ENCODE peak calls at places on chromosomes 5 and 9, in four cellular contexts. One of them, this sample, is unnamed.

GRCh38 chr5:104061707-104062106 is 499.1 kb upstream of the NUDT12 start:
- DNase-seq in H1: no peak
- DNase-seq in H9: peak
- DNase-seq in IMR-90: no peak
- DNase-seq in this sample: no peak

GRCh38 chr9:16421534-16421933 is 448.9 kb downstream of the BNC2 start:
- DNase-seq in H1: no peak
- DNase-seq in IMR-90: peak
- DNase-seq in H9: peak
- DNase-seq in this sample: peak

GRCh38 chr5:107449369-107449768 is 221.4 kb downstream of the EFNA5 start:
- DNase-seq in H9: no peak
- DNase-seq in H1: no peak
- DNase-seq in IMR-90: no peak
- DNase-seq in this sample: no peak

GRCh38 chr9:124078641-124079040 is 67.1 kb downstream of the LHX2 start:
- DNase-seq in IMR-90: peak
- DNase-seq in H9: no peak
- DNase-seq in H1: no peak
- DNase-seq in this sample: peak

GRCh38 chr5:14216372-14216771 is 73.2 kb downstream of the TRIO start:
- DNase-seq in H1: no peak
- DNase-seq in IMR-90: peak
- DNase-seq in H9: no peak
- DNase-seq in this sample: no peak

GRCh38 chr5:35821513-35821912 is 35.2 kb upstream of the IL7R start:
- DNase-seq in IMR-90: no peak
- DNase-seq in H9: no peak
- DNase-seq in H1: no peak
- DNase-seq in this sample: no peak

GRCh38 chr9:18457498-18457897 is 16.5 kb upstream of the ADAMTSL1 start:
- DNase-seq in H1: no peak
- DNase-seq in IMR-90: peak
- DNase-seq in H9: no peak
- DNase-seq in this sample: no peak

GRCh38 chr9:2181794-2182193 is 166.6 kb downstream of the SMARCA2 start:
- DNase-seq in H9: peak
- DNase-seq in IMR-90: peak
- DNase-seq in H1: no peak
- DNase-seq in this sample: peak

GRCh38 chr5:15433709-15434108 is 66.3 kb upstream of the FBXL7 start:
- DNase-seq in H9: no peak
- DNase-seq in IMR-90: no peak
- DNase-seq in H1: no peak
- DNase-seq in this sample: no peak

GRCh38 chr5:452856-453710 is 10.1 kb downstream of the EXOC3 start:
- DNase-seq in H1: no peak
- DNase-seq in H9: peak
- DNase-seq in IMR-90: no peak
- DNase-seq in this sample: no peak

GRCh38 chr5:57441557-57441956 is 41.1 kb downstream of the ACTBL2 start:
- DNase-seq in IMR-90: peak
- DNase-seq in H9: no peak
- DNase-seq in H1: no peak
- DNase-seq in this sample: no peak

GRCh38 chr9:73807956-73808355 is 656.3 kb downstream of the ANXA1 start:
- DNase-seq in H9: no peak
- DNase-seq in H1: no peak
- DNase-seq in IMR-90: no peak
- DNase-seq in this sample: no peak

GRCh38 chr9:124008855-124009834 is 2.4 kb upstream of the LHX2 start:
- DNase-seq in H1: no peak
- DNase-seq in H9: peak
- DNase-seq in IMR-90: no peak
- DNase-seq in this sample: no peak

GRCh38 chr5:65830856-65831255 is 95.5 kb upstream of the ERBIN start:
- DNase-seq in H1: no peak
- DNase-seq in H9: no peak
- DNase-seq in IMR-90: no peak
- DNase-seq in this sample: peak

GRCh38 chr9:127194881-127195713 is 69.5 kb upstream of the GARNL3 start:
- DNase-seq in H9: peak
- DNase-seq in IMR-90: peak
- DNase-seq in H1: no peak
- DNase-seq in this sample: peak

GRCh38 chr5:158264264-158264663 is 405.3 kb upstream of the CLINT1 start:
- DNase-seq in IMR-90: no peak
- DNase-seq in H1: no peak
- DNase-seq in H9: no peak
- DNase-seq in this sample: no peak

GRCh38 chr5:59608745-59609144 is 284.8 kb downstream of the PDE4D start:
- DNase-seq in IMR-90: no peak
- DNase-seq in H9: no peak
- DNase-seq in H1: no peak
- DNase-seq in this sample: no peak

GRCh38 chr5:71706906-71707305 is 12.2 kb upstream of the CARTPT start:
- DNase-seq in IMR-90: no peak
- DNase-seq in H1: no peak
- DNase-seq in H9: no peak
- DNase-seq in this sample: no peak

GRCh38 chr9:77099388-77099787 is 77.9 kb upstream of the VPS13A start:
- DNase-seq in H1: no peak
- DNase-seq in IMR-90: no peak
- DNase-seq in H9: no peak
- DNase-seq in this sample: no peak

GRCh38 chr5:79511945-79512493 is 1.9 kb downstream of the HOMER1 start:
- DNase-seq in H9: no peak
- DNase-seq in H1: no peak
- DNase-seq in IMR-90: no peak
- DNase-seq in this sample: no peak

GRCh38 chr9:123426406-123426805 is 70.4 kb downstream of the CRB2 start:
- DNase-seq in H1: no peak
- DNase-seq in IMR-90: no peak
- DNase-seq in H9: peak
- DNase-seq in this sample: no peak

GRCh38 chr5:169762338-169763095 is 125.4 kb downstream of the DOCK2 start:
- DNase-seq in H9: no peak
- DNase-seq in H1: no peak
- DNase-seq in IMR-90: peak
- DNase-seq in this sample: peak

GRCh38 chr5:96282020-96282419 is 151.0 kb downstream of the PCSK1 start:
- DNase-seq in IMR-90: no peak
- DNase-seq in H9: no peak
- DNase-seq in H1: no peak
- DNase-seq in this sample: no peak

GRCh38 chr5:110477923-110478322 is 248.5 kb downstream of the TMEM232 start:
- DNase-seq in H9: no peak
- DNase-seq in IMR-90: peak
- DNase-seq in H1: no peak
- DNase-seq in this sample: no peak

DNA sequence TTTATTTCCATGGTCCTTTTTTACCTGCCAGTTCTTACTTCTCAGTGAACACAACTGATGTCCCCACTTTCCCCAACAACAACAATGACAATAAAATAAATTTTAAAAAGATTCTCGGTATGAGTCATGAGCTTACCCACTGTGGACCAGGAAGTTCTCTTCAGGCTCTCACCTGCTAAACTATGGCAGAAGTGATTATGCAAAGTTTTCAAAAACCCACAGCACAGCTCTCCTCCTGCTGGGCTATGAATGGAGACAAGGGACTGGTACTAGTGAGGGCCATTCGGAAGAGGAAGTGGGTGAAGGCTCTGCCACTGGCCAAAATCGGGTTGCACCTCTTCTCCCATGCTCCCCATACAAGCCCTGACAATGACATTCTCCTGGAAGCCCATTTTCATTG is 429.4 kb downstream of the PIK3R1 start:
- DNase-seq in H1: no peak
- DNase-seq in IMR-90: no peak
- DNase-seq in H9: no peak
- DNase-seq in this sample: peak
- H4K5ac ChIP-seq in H1: no peak
- H4K5ac ChIP-seq in IMR-90: no peak
- H4K5ac ChIP-seq in H9: no peak
- H4K5ac ChIP-seq in this sample: no peak

GRCh38 chr5:149407331-149408251 is 28.5 kb upstream of the IL17B start:
- DNase-seq in IMR-90: no peak
- DNase-seq in H9: no peak
- DNase-seq in H1: no peak
- DNase-seq in this sample: no peak

GRCh38 chr5:149406979-149407306 is 27.9 kb upstream of the IL17B start:
- DNase-seq in IMR-90: no peak
- DNase-seq in H9: no peak
- DNase-seq in H1: no peak
- DNase-seq in this sample: no peak

GRCh38 chr5:149410071-149410470 is 31.0 kb upstream of the IL17B start:
- DNase-seq in H1: no peak
- DNase-seq in IMR-90: no peak
- DNase-seq in H9: no peak
- DNase-seq in this sample: no peak

GRCh38 chr5:149409268-149409948 is 30.3 kb upstream of the IL17B start:
- DNase-seq in H1: no peak
- DNase-seq in H9: peak
- DNase-seq in IMR-90: no peak
- DNase-seq in this sample: peak

GRCh38 chr5:149408252-149409099 is 29.4 kb upstream of the IL17B start:
- DNase-seq in H9: no peak
- DNase-seq in H1: no peak
- DNase-seq in IMR-90: no peak
- DNase-seq in this sample: no peak
- H4K5ac ChIP-seq in H9: no peak
- H4K5ac ChIP-seq in H1: no peak
- H4K5ac ChIP-seq in IMR-90: peak
- H4K5ac ChIP-seq in this sample: no peak

GRCh38 chr9:94619012-94619411 is 20.3 kb downstream of the FBP1 start:
- DNase-seq in IMR-90: no peak
- DNase-seq in H1: no peak
- DNase-seq in H9: no peak
- DNase-seq in this sample: no peak
- H4K5ac ChIP-seq in IMR-90: no peak
- H4K5ac ChIP-seq in H1: no peak
- H4K5ac ChIP-seq in H9: no peak
- H4K5ac ChIP-seq in this sample: no peak

GRCh38 chr5:143311955-143312354 is 91.5 kb downstream of the NR3C1 start:
- DNase-seq in H9: no peak
- DNase-seq in IMR-90: peak
- DNase-seq in H1: no peak
- DNase-seq in this sample: no peak

GRCh38 chr5:143313298-143313852 is 90.1 kb downstream of the NR3C1 start:
- DNase-seq in H9: no peak
- DNase-seq in H1: no peak
- DNase-seq in IMR-90: no peak
- DNase-seq in this sample: no peak

GRCh38 chr5:143309661-143310431 is 93.6 kb downstream of the NR3C1 start:
- DNase-seq in H9: no peak
- DNase-seq in IMR-90: peak
- DNase-seq in H1: no peak
- DNase-seq in this sample: no peak

GRCh38 chr5:143312822-143313221 is 90.7 kb downstream of the NR3C1 start:
- DNase-seq in IMR-90: no peak
- DNase-seq in H1: no peak
- DNase-seq in H9: no peak
- DNase-seq in this sample: no peak

GRCh38 chr5:143311428-143311827 is 92.1 kb downstream of the NR3C1 start:
- DNase-seq in H9: no peak
- DNase-seq in H1: no peak
- DNase-seq in IMR-90: peak
- DNase-seq in this sample: no peak
- H4K5ac ChIP-seq in H9: no peak
- H4K5ac ChIP-seq in H1: no peak
- H4K5ac ChIP-seq in IMR-90: no peak
- H4K5ac ChIP-seq in this sample: no peak

GRCh38 chr9:69234683-69235082 is 60.6 kb downstream of the TJP2 start:
- DNase-seq in IMR-90: no peak
- DNase-seq in H9: no peak
- DNase-seq in H1: no peak
- DNase-seq in this sample: no peak

GRCh38 chr9:69236188-69236587 is 62.1 kb downstream of the TJP2 start:
- DNase-seq in H9: no peak
- DNase-seq in H1: no peak
- DNase-seq in IMR-90: no peak
- DNase-seq in this sample: no peak

GRCh38 chr9:69243116-69243515 is 69.0 kb downstream of the TJP2 start:
- DNase-seq in H9: no peak
- DNase-seq in H1: no peak
- DNase-seq in IMR-90: no peak
- DNase-seq in this sample: no peak

DNA sequence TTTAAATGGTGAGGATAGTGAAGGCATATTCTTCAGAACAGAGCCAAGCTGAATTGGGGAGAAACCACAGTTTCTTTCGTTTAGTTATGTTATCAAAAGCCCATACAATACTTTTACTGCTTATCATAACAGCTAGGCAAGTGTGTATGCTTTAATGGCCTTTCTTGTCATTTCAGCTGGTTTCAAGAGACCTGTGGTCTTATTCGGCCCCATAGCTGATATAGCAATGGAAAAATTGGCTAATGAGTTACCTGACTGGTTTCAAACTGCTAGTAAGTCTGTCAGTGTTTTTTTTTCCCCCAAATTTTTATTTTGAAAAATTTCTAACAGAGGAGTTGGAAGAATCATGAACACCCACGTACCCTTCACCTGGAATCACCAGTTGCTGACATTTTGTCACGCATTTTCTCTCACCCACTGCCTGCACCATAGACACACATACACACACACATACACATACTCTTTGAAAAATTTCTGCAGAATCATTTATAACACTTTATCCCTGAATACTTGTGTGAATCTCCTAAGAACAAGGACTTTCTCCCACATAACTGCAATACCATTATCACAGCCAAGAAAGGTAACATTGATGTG is 63.7 kb downstream of the TJP2 start:
- DNase-seq in H1: no peak
- DNase-seq in IMR-90: no peak
- DNase-seq in H9: no peak
- DNase-seq in this sample: no peak
- H4K5ac ChIP-seq in H1: no peak
- H4K5ac ChIP-seq in IMR-90: no peak
- H4K5ac ChIP-seq in H9: no peak
- H4K5ac ChIP-seq in this sample: no peak

This sample was measured in mesendoderm.